ENCODE peak calls at places on chromosomes 16 and 17, in four cellular contexts. C is K562, L is HCT116, O is HepG2. T is an unnamed sample.

GRCh38 chr17:35094902-35095301 is 24.8 kb downstream of the RAD51D start:
- DNase-seq in O (peak), C (no peak), L (peak), T (no peak)

GRCh38 chr17:61551255-61551742 is 39.7 kb downstream of the NACA2 start:
- DNase-seq in C (peak), L (peak), O (peak), T (no peak)

GRCh38 chr17:47775181-47775580 is 42.1 kb downstream of the TBX21 start:
- DNase-seq in L (no peak), O (no peak), C (no peak), T (no peak)

GRCh38 chr16:57801098-57801855 is 1.0 kb downstream of the KIFC3 start:
- DNase-seq in C (no peak), L (no peak), O (no peak), T (no peak)

GRCh38 chr17:72726936-72727335 is 365.6 kb downstream of the SLC39A11 start:
- DNase-seq in C (no peak), O (no peak), L (no peak), T (no peak)

GRCh38 chr17:9432121-9432866 is 143.3 kb downstream of the STX8 start:
- DNase-seq in O (no peak), C (no peak), L (no peak), T (no peak)

GRCh38 chr17:44865231-44865660 is 17.6 kb downstream of the HIGD1B start:
- DNase-seq in C (peak), O (peak), L (peak), T (peak)

GRCh38 chr17:20073056-20073979 is 64.2 kb downstream of the SPECC1 start:
- DNase-seq in L (no peak), C (peak), O (no peak), T (no peak)

GRCh38 chr16:17696696-17697095 is 225.9 kb upstream of the XYLT1 start:
- DNase-seq in O (no peak), L (no peak), C (no peak), T (no peak)

GRCh38 chr17:57671546-57672204 is 73.4 kb downstream of the CCDC182 start:
- DNase-seq in L (peak), C (peak), O (peak), T (peak)

GRCh38 chr17:15966183-15966878 is 21.4 kb downstream of the ADORA2B start:
- DNase-seq in L (no peak), O (peak), C (no peak), T (no peak)

GRCh38 chr17:19409509-19409908 is 1.5 kb upstream of the RNF112 start:
- DNase-seq in L (peak), C (no peak), O (no peak), T (no peak)

GRCh38 chr17:43418441-43419374 is 19.9 kb downstream of the ARL4D start:
- DNase-seq in L (peak), C (peak), O (peak), T (no peak)

GRCh38 chr16:84985079-84986065 is 26.0 kb downstream of the ZDHHC7 start:
- DNase-seq in L (no peak), C (no peak), O (no peak), T (no peak)

GRCh38 chr16:72876221-72876620 is 171.7 kb downstream of the ZFHX3 start:
- DNase-seq in C (no peak), L (no peak), O (no peak), T (no peak)

GRCh38 chr17:19897108-19897854 is 29.5 kb upstream of the ULK2 start:
- DNase-seq in L (no peak), O (no peak), C (no peak), T (no peak)

GRCh38 chr17:40566027-40566426 is 755 bp upstream of the CCR7 start:
- DNase-seq in O (no peak), C (no peak), L (no peak), T (no peak)

GRCh38 chr16:4874686-4875085 is 27.4 kb downstream of the UBN1 start:
- DNase-seq in C (no peak), L (no peak), O (no peak), T (no peak)

GRCh38 chr17:18159551-18160120 is 24.0 kb upstream of the ALKBH5 start:
- DNase-seq in O (no peak), L (no peak), C (no peak), T (no peak)

GRCh38 chr17:35315283-35315682 is 58.1 kb downstream of the SLFN11 start:
- DNase-seq in O (no peak), L (no peak), C (peak), T (no peak)

GRCh38 chr17:58313815-58314705 is 14.5 kb downstream of the TSPOAP1 start:
- DNase-seq in C (no peak), L (no peak), O (no peak), T (no peak)

GRCh38 chr17:31398381-31399275 is 7.2 kb downstream of the RAB11FIP4 start:
- DNase-seq in L (no peak), O (no peak), C (no peak), T (no peak)

GRCh38 chr17:10875984-10876555 is 38.2 kb upstream of the PIRT start:
- DNase-seq in C (peak), L (peak), O (peak), T (peak)

GRCh38 chr16:12470311-12471229 is 333.1 kb downstream of the CPPED1 start:
- DNase-seq in C (no peak), O (no peak), L (no peak), T (no peak)

DNA sequence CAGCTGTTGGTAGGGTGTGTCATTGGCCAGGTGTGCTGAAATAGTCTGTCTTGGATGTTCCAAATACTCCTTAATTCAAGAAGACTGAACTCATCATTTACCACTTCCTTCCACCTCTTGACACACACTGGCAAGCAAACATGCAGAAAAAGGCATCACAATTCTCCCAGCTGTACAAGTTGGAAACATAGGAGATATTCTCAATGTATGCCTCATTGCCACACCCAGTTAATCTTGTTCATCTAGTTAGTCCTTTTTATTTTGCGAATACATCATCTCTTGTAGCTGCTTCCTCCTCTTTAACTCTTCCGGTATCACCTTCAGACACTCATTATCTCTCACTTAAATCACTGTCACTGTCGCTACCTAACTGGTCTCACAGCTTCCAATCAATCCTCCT is 75.1 kb upstream of the GOT2 start:
- DNase-seq in L (no peak), O (no peak), C (no peak), T (no peak)
- TF ChIP-seq TCF7L2 in L (no peak), O (no peak), C (no peak), T (no peak)

GRCh38 chr16:69921125-69921524 is 30.0 kb upstream of the CLEC18A start:
- DNase-seq in L (no peak), C (no peak), O (no peak), T (no peak)

GRCh38 chr16:69917739-69918138 is 33.4 kb upstream of the CLEC18A start:
- DNase-seq in C (no peak), O (no peak), L (no peak), T (no peak)

GRCh38 chr16:69917311-69917710 is 33.8 kb upstream of the CLEC18A start:
- DNase-seq in O (no peak), C (no peak), L (no peak), T (no peak)

GRCh38 chr16:69916445-69916844 is 34.7 kb upstream of the CLEC18A start:
- DNase-seq in O (no peak), C (no peak), L (no peak), T (no peak)

DNA sequence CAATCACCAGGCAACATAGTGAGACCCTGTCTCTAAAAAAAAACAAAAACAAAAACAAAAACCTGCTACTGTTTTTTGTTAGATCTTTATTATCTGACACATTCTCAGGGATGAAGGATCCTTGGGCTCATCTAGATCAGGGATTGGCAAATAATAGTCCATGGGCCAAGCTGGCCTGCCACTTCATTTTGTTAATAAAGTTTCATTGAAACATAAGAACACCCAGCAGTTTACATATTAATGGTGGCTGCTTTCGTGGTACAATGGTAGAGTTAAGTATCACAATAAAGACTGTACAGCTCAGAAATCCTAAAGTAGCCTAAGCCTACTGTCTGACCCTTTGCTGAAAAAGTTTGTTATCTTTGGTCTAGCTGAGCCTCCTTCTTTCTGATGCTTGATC is 32.9 kb upstream of the CLEC18A start:
- DNase-seq in O (no peak), L (no peak), C (no peak), T (no peak)
- H3K27ac ChIP-seq in O (no peak), L (no peak), C (no peak), T (no peak)

DNA sequence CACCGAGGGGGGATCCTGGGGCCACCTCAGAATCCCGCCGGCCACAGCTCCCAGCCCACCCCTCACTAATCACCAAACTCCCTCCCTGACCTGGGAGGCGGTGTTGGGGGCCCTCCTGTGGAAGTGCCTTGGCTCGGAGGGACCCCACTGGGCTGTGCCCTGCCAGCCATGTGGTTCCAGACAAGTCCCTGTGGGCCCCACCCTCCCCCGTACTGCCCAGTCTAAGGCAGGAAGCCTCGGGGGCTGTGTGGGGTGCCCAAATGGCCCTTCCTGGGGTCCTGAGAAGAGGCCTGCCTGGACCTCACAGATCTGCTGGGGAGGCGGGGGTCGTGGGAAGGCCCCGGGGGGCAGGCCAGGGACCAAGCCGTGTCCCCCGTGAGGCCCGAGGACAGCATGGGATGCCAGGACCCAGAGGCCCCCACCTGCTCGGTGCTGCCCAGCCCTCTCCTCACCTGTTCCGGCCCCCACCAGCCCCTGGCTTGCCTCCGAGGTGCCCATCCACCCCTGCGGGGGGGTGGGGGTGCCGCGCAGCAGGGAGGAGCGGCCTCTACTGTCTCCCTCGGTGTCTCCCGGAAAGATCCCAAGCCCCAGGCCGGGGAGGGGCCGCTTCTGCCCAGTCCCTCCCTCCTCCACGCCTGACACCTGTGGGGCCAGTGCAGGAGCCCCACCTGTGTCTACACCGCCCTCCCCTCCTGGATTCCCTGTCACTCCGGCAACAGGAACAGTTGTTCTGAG is 9.3 kb upstream of the KREMEN2 start:
- DNase-seq in C (no peak), L (no peak), O (no peak), T (no peak)
- TF ChIP-seq TCF7L2 in C (no peak), L (no peak), O (no peak), T (no peak)

GRCh38 chr17:81371910-81372760 is 23.1 kb upstream of the BAHCC1 start:
- DNase-seq in O (no peak), C (peak), L (peak), T (no peak)
- H3K27ac ChIP-seq in O (no peak), C (no peak), L (no peak), T (peak)

GRCh38 chr17:1724869-1725641 is 551 bp downstream of the WDR81 start:
- DNase-seq in C (no peak), L (no peak), O (no peak), T (no peak)

GRCh38 chr17:1725642-1726511 is 1.4 kb downstream of the WDR81 start:
- DNase-seq in O (no peak), L (no peak), C (no peak), T (no peak)

GRCh38 chr17:1727258-1727789 is 2.8 kb downstream of the WDR81 start:
- DNase-seq in C (no peak), L (no peak), O (no peak), T (no peak)

GRCh38 chr17:1726626-1727257 is 2.2 kb downstream of the WDR81 start:
- DNase-seq in C (no peak), L (no peak), O (no peak), T (no peak)

DNA sequence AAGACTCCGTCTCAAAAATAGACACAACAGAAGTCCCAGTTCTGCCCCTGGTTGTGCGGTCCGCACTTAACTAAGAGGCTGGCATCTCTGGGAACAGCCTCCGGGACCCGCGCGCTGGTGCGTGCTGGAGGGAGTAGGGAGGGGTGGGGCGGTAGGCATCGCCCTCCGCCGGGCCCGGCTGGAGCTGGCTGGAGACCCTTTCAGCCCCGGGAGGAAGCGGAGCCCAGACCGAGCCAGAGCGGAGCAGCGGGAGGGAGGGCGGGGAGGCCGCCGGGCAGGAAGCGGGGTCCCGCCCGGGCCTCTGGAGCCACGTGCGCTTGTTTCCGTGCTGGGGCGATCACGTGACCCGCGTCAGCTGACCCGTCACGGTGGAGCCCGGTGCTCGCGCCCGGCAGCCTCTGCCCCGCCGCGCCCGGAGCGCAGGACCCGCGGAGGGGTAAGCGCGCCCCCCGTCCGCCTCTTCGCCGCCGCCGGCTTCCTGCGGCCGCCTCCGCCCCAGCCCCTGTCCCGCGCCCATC is at the start of gene WDR81:
- DNase-seq in O (peak), L (peak), C (peak), T (no peak)
- TF ChIP-seq TCF7L2 in O (no peak), L (no peak), C (no peak), T (no peak)

DNA sequence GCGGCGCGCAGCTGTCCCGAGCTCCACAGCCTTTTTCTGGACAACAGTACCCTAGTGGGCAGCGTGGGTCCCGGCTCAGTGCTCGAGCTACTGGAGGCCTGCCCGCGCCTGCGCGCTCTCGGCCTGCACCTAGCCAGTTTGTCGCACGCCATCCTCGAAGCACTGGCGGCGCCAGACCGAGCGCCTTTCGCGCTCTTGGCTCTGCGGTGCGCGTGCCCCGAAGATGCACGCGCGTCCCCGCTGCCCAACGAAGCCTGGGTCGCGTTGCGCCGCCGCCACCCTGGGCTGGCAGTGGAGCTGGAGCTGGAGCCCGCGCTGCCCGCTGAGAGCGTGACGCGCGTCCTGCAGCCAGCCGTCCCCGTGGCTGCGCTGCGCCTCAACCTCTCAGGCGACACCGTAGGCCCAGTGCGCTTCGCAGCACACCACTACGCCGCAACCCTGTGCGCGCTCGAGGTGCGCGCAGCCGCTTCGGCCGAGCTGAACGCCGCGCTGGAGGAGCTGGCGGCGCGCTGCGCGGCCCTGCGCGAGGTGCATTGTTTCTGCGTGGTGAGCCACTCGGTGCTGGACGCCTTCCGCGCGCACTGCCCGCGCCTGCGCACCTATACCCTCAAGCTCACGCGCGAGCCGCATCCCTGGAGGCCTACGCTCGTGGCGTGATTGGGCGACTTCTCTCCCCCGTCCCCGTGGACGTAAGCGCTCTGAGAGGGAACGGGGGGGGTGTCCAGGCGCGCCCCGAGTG is 1.2 kb upstream of the HSF4 start:
- DNase-seq in O (no peak), L (no peak), C (no peak), T (no peak)
- H3K27ac ChIP-seq in O (no peak), L (no peak), C (no peak), T (no peak)

DNA sequence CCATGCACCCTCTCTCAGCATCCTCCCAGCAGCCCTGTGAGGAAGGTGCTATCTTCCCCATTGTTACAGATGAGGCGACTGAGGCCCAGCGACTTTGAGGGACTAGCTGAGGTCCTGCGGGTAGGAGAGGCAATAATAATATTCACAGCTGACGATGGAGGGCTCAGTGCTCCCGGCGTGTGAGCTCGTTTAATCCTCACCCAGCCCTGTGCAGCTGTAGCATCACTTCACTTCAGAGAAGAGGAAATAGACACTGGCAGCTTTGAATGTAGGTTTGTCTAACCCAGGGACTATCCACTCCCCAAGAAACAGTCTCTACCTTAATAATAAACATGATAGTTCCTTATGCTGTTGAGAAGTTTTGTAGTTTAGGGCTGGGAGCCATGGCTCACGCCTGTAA is 21.6 kb downstream of the LASP1 start:
- DNase-seq in O (no peak), L (no peak), C (no peak), T (no peak)
- TF ChIP-seq TCF7L2 in O (no peak), L (no peak), C (no peak), T (no peak)

DNA sequence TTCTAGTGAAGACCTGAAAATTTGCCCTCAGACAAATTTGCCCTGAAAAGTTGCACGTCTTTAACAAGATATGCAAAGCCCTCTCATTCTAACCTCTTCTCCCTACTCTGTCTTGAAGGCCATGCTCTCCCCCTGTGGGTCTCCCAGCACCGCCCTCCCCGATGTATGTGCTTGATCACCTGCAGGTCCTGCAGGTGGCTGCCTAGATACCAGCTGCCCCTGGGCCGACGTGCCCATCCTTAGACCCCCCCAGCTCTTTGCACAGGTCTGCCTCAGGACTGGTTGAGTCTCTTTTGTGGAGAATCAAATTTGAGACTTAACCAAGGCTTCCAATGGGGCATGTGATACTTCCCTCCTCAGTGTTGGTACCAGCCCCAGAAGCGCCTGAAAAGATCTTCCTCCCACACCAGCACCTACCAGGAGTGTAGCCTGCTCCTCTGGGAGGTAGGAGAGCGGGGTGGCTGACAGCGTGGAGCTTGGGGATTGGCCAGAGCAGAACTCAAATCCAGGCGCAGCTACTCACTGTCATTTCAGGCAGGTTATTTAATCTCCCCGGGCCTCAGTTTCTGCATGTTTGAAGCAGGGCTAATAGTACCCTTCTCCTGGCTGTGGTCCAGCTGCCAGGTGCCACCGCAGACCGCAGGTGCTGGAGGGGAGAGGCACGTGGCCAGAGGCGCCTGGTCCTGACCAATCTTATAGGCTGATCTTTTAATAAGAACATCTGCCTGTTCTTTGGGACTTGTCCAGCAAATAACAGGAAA is 4.5 kb upstream of the MRPL38 start:
- DNase-seq in L (no peak), C (no peak), O (no peak), T (no peak)
- H3K27ac ChIP-seq in L (no peak), C (no peak), O (no peak), T (no peak)

DNA sequence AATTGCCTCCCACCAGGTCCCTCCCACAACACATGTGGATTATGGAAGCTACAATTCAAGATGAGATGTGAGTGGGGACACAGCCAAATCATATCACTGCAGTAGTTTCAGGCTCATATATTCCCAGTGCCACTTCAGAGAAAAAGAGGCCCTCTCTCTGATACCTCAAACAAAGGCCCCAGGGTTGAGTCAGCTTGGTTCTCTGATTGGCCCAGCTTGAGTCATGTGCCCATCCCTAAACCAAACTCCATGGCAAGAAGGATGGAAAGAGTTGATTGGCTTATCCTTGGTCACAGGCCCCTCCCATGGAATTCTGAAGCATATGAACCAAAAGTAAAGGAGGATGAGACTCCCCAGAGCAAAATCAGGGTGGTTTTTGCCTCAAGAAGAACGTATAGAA is 75.9 kb upstream of the IRX6 start:
- DNase-seq in O (no peak), C (no peak), L (no peak), T (no peak)
- TF ChIP-seq TCF7L2 in O (no peak), C (no peak), L (no peak), T (no peak)

T was measured in Panc1.